ENCODE peak calls at places on chromosome 11, in five cellular contexts. S, Z, O, B and P are unnamed samples.

GRCh38 chr11:112355726-112356125 is 95.1 kb upstream of the PLET1 start:
- DNase-seq in Z (peak), B (peak), O (peak), S (peak), P (no peak)

GRCh38 chr11:7575841-7576451 is 62.1 kb downstream of the PPFIBP2 start:
- DNase-seq in B (peak), S (no peak), Z (peak), O (no peak), P (peak)

GRCh38 chr11:3605721-3606324 is 36.0 kb downstream of the ART5 start:
- DNase-seq in B (no peak), Z (no peak), O (no peak), S (no peak), P (no peak)

GRCh38 chr11:134543144-134544044 is 131.4 kb upstream of the B3GAT1 start:
- DNase-seq in B (no peak), S (no peak), O (no peak), Z (no peak), P (no peak)

GRCh38 chr11:96228911-96229310 is 114.1 kb downstream of the MAML2 start:
- DNase-seq in O (peak), B (no peak), S (no peak), Z (peak), P (no peak)

GRCh38 chr11:128694618-128695481 is 978 bp downstream of the FLI1 start:
- DNase-seq in B (peak), S (no peak), Z (peak), O (peak), P (no peak)

GRCh38 chr11:14905104-14906033 is 13.3 kb upstream of the CYP2R1 start:
- DNase-seq in O (peak), Z (peak), B (peak), S (no peak), P (no peak)

GRCh38 chr11:77198440-77198849 is 70.4 kb downstream of the MYO7A start:
- DNase-seq in B (no peak), S (peak), Z (peak), O (peak), P (peak)

GRCh38 chr11:457071-457760 is 7.1 kb downstream of the PTDSS2 start:
- DNase-seq in S (no peak), Z (no peak), O (no peak), B (no peak), P (no peak)

GRCh38 chr11:75246006-75246672 is 5.6 kb downstream of the TPBGL start:
- DNase-seq in Z (no peak), B (no peak), O (no peak), S (no peak), P (no peak)